ENCODE peak calls at places on chromosomes 3 and 15, in four cellular contexts. Y is OCI-LY7, Q is heart right ventricle, X is body of pancreas. S is an unnamed sample.

GRCh38 chr3:50166309-50167019 is 11.3 kb downstream of the SEMA3F start:
- DNase-seq in Y (no peak), Q (no peak), X (no peak), S (no peak)

GRCh38 chr3:187368765-187369450 is 723 bp downstream of the RTP4 start:
- DNase-seq in Y (no peak), Q (no peak), X (no peak), S (peak)

GRCh38 chr3:169552533-169552932 is 111.0 kb downstream of the MECOM start:
- DNase-seq in Y (no peak), Q (no peak), X (no peak), S (no peak)

GRCh38 chr3:55481918-55482495 is 5.1 kb downstream of the WNT5A start:
- DNase-seq in Y (no peak), Q (no peak), X (peak), S (no peak)

GRCh38 chr3:159829056-159829995 is 159.3 kb upstream of the IL12A start:
- DNase-seq in Y (no peak), Q (no peak), X (peak), S (peak)

GRCh38 chr3:81554348-81554747 is 207.1 kb downstream of the GBE1 start:
- DNase-seq in Y (no peak), Q (no peak), X (no peak), S (no peak)

GRCh38 chr3:39980021-39980420 is 170.6 kb downstream of the MYRIP start:
- DNase-seq in Y (no peak), Q (peak), X (no peak), S (no peak)

GRCh38 chr15:99732268-99732641 is 982 bp downstream of the LYSMD4 start:
- DNase-seq in Y (no peak), Q (no peak), X (peak), S (no peak)

GRCh38 chr15:27730878-27731277 is 368.2 kb downstream of the OCA2 start:
- DNase-seq in Y (no peak), Q (no peak), X (no peak), S (no peak)

GRCh38 chr3:172087827-172088580 is 48.6 kb downstream of the FNDC3B start:
- DNase-seq in Y (peak), Q (no peak), X (no peak), S (peak)

GRCh38 chr15:45199136-45199810 is 11.5 kb upstream of the SHF start:
- DNase-seq in Y (peak), Q (no peak), X (no peak), S (no peak)

GRCh38 chr15:38463893-38464292 is 10.0 kb downstream of the FAM98B start:
- DNase-seq in Y (no peak), Q (no peak), X (no peak), S (no peak)

GRCh38 chr3:185327052-185327451 is 35.9 kb upstream of the MAP3K13 start:
- DNase-seq in Y (no peak), Q (no peak), X (no peak), S (no peak)

GRCh38 chr3:141255864-141256263 is 24.2 kb downstream of the PXYLP1 start:
- DNase-seq in Y (no peak), Q (no peak), X (peak), S (no peak)

GRCh38 chr3:152969557-152970300 is 134.8 kb downstream of the P2RY1 start:
- DNase-seq in Y (no peak), Q (no peak), X (no peak), S (peak)

GRCh38 chr15:73964736-73965093 is 27.4 kb downstream of the STOML1 start:
- DNase-seq in Y (peak), Q (peak), X (peak), S (peak)

GRCh38 chr15:39157902-39158301 is 423.0 kb upstream of the THBS1 start:
- DNase-seq in Y (no peak), Q (no peak), X (no peak), S (no peak)

GRCh38 chr15:70856884-70857546 is 3.1 kb upstream of the LARP6 start:
- DNase-seq in Y (no peak), Q (peak), X (peak), S (peak)

GRCh38 chr3:178048768-178049167 is 487.5 kb upstream of the KCNMB2 start:
- DNase-seq in Y (no peak), Q (no peak), X (no peak), S (no peak)

GRCh38 chr15:66156310-66156975 is 97.1 kb downstream of the MEGF11 start:
- DNase-seq in Y (peak), Q (no peak), X (no peak), S (no peak)

GRCh38 chr3:151282921-151283320 is 4.6 kb upstream of the P2RY14 start:
- DNase-seq in Y (peak), Q (no peak), X (no peak), S (peak)

GRCh38 chr3:151281671-151282334 is 3.5 kb upstream of the P2RY14 start:
- DNase-seq in Y (no peak), Q (peak), X (no peak), S (no peak)

GRCh38 chr3:151283387-151283786 is 5.0 kb upstream of the P2RY14 start:
- DNase-seq in Y (no peak), Q (no peak), X (no peak), S (no peak)

GRCh38 chr3:151285940-151286339 is 7.6 kb upstream of the P2RY14 start:
- DNase-seq in Y (no peak), Q (no peak), X (no peak), S (no peak)

DNA sequence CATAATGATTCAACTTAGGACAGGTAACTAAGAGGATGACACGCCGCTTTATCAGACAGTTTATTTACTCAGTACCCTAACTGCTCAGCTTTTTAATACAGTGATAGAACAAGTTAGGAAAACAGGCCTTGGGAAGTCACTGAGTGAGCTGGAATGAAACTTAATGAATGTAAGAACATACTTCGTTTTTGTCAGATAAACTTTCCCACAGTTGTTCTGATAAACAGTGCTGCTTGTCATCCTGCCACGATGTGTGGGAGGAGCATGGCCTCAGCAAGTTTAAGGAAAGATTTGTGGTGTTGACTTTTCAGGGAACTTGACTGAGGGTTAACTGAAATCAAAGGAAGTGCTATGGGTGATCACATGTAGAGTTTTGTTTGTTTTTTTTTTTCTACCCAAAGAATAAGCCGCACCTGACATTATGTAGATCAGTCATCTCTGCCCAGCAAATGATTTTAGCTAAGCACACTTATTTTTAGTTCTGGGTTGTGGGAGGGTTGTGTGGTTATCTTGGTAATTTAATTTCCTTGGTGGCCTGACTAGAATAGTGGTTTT is 5.6 kb upstream of the P2RY14 start:
- DNase-seq in Y (no peak), Q (peak), X (peak), S (no peak)
- H3K27ac ChIP-seq in Y (no peak), Q (peak), X (no peak), S (no peak)

GRCh38 chr3:98329392-98330124 is 24.1 kb upstream of the OR5K4 start:
- DNase-seq in Y (peak), Q (peak), X (peak), S (peak)
- TF ChIP-seq CTCF in Y (peak), Q (peak), X (peak), S (peak)

DNA sequence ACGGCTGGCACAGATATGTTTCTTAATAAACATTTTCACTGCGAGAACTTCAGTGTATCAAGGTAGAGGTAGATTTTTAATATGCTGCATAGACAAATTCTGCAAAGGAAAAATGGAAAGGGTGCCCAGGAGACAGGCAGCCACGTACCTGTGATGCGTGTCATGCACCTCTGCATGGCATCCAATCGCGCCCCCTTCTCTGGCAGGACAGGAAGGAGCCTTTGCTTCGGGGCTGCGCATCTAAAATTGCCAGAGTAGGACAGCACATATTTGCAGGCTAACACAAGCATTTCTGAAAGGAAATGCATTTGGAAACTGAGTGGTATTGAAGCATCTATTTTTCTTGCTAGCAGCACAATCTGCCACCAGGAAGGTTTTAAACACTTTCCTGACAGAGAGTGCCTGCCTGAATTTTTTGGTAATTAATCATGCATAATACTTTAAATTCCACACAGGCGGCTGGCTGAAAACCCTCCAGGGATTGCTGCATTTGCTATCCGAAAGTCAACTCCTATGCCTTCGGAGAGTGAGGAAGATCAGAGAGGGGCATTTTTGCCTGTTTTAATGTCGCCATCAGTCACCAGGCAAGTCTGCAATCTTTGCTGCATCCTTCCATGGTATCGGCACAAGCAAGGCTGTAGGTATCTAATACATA is 165.1 kb upstream of the ATP10A start:
- DNase-seq in Y (no peak), Q (no peak), X (no peak), S (no peak)
- H3K27ac ChIP-seq in Y (no peak), Q (no peak), X (no peak), S (no peak)

DNA sequence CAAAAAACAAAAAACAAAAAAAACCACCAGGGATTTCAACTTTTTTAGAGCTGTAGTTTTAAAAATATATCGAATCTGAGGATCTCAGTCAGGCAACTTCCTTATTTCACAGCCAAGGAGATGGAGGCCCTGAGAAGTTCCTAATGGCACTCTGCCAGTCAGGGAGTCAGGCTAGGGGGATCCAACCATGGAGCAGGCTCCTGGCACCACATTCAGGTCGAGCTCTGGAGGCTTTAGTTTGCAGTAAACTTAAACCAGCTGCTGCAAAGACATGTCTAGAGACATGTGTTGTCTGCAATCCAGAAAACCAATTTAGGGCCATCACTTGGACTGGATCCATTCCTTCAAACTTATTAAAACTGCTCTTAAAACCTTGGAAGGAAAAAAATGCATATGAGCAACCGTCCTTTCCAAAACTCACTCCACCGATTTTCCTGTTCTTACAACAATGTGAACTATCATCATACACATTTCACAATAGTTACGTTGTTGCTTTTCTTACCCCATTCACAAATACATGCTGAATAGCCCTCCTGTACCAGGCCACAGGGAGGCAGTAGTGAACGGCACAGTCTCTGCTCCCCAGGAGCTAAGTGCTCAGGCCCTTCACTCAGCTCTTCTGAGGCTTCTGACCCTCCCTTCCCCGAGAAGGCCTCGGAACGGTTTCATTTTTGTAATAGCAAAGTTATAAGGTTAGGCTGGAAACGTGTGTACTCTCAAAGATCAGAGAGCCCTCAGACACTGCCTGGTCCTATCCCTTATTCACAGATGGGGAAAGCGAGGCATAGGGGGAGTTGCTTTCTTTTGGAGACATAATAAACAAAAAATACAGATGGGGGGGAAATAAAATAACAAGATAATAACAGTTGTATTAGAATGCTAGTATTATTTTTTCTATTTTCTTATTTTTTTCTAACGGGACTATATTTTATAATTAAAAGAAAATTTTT is 20.1 kb downstream of the RFT1 start:
- DNase-seq in Y (peak), Q (no peak), X (peak), S (peak)
- TF ChIP-seq CTCF in Y (peak), Q (peak), X (no peak), S (peak)

GRCh38 chr3:45174234-45174633 is 28.1 kb upstream of the CDCP1 start:
- DNase-seq in Y (no peak), Q (no peak), X (no peak), S (no peak)

GRCh38 chr3:45168451-45168850 is 22.3 kb upstream of the CDCP1 start:
- DNase-seq in Y (no peak), Q (no peak), X (no peak), S (no peak)

GRCh38 chr3:45173776-45174175 is 27.6 kb upstream of the CDCP1 start:
- DNase-seq in Y (no peak), Q (no peak), X (no peak), S (no peak)

GRCh38 chr3:45170071-45170470 is 23.9 kb upstream of the CDCP1 start:
- DNase-seq in Y (no peak), Q (peak), X (no peak), S (no peak)

GRCh38 chr3:45171283-45171682 is 25.1 kb upstream of the CDCP1 start:
- DNase-seq in Y (no peak), Q (no peak), X (no peak), S (no peak)
- H3K27ac ChIP-seq in Y (no peak), Q (no peak), X (no peak), S (peak)